ENCODE peak calls at places on chromosomes 6 and 20, in ten cellular contexts. D is epithelial cell of esophagus; P is adipocyte; T is activated naive CD4-positive, alpha-beta T cell; Y is activated CD4-positive, alpha-beta T cell treated with anti-CD3 and anti-CD28 coated beads, Interleukin-2, amount 10 ng/mL, durations not matched to agents 7 days and 5 days; F is activated T-cell treated with anti-CD3 and anti-CD28 coated beads, Interleukin-2, amount 50 U/mL, for 4 hours; G is Ammon's horn; H is Jurkat, Clone E6-1; X is EL; A is amniotic stem cell. K is an unnamed sample.

GRCh38 chr6:18147160-18147559 is 7.7 kb downstream of the TPMT start:
- DNase-seq in X (peak; percentile 65), H (no peak), Y (no peak), D (peak; percentile 77), G (no peak), F (no peak), A (no peak), T (no peak), P (peak; percentile 37), K (no peak)

GRCh38 chr6:104941694-104942177 is 15.2 kb upstream of the LIN28B start:
- DNase-seq in Y (no peak), F (no peak), P (no peak), X (no peak), G (no peak), D (no peak), H (no peak), A (no peak), T (no peak), K (no peak)

GRCh38 chr6:91435630-91436029 is 848.8 kb upstream of the MAP3K7 start:
- DNase-seq in A (no peak), G (no peak), Y (no peak), H (no peak), D (peak; percentile 6), F (no peak), X (no peak), P (no peak), T (no peak), K (no peak)

GRCh38 chr6:31737315-31738047 is 1.2 kb upstream of the CLIC1 start:
- DNase-seq in X (no peak), H (peak; percentile 67), G (no peak), Y (peak; percentile 39), A (no peak), P (no peak), F (no peak), T (no peak), D (no peak), K (peak; percentile 45)

GRCh38 chr6:28982476-28983266 is 22.4 kb downstream of the ZNF311 start:
- DNase-seq in T (no peak), P (peak; percentile 74), D (peak; percentile 69), X (peak; percentile 74), Y (peak; percentile 31), H (peak; percentile 60), F (no peak), G (peak; percentile 53), A (no peak), K (peak; percentile 63)

GRCh38 chr6:44779130-44779826 is 391.8 kb downstream of the CDC5L start:
- DNase-seq in G (peak; percentile 66), X (no peak), D (no peak), Y (no peak), P (no peak), T (no peak), H (no peak), F (no peak), A (no peak), K (peak; percentile 78)

GRCh38 chr6:106910999-106911949 is 63.3 kb downstream of the CD24 start:
- DNase-seq in H (no peak), A (no peak), X (no peak), P (no peak), F (no peak), G (no peak), T (no peak), D (peak; percentile 52), Y (no peak), K (no peak)

GRCh38 chr20:34834459-34834893 is 9.0 kb upstream of the NCOA6 start:
- DNase-seq in F (no peak), A (no peak), Y (no peak), T (no peak), P (peak; percentile 82), G (no peak), D (peak; percentile 47), H (peak; percentile 35), X (peak; percentile 42), K (peak; percentile 40)

GRCh38 chr20:49979030-49979832 is 3.5 kb upstream of the SNAI1 start:
- DNase-seq in T (peak; percentile 49), F (peak; percentile 65), A (no peak), P (peak; percentile 61), G (peak; percentile 54), Y (peak; percentile 59), X (peak; percentile 44), H (peak; percentile 33), D (no peak), K (peak; percentile 49)

GRCh38 chr20:38369387-38369786 is 23.1 kb downstream of the LBP start:
- DNase-seq in D (no peak), A (no peak), P (no peak), X (peak; percentile 13), Y (no peak), G (no peak), T (no peak), H (peak; percentile 27), F (no peak), K (peak; percentile 7)

GRCh38 chr20:62413025-62413580 is 6.0 kb upstream of the CABLES2 start:
- DNase-seq in T (no peak), A (no peak), D (no peak), X (no peak), G (no peak), P (no peak), F (no peak), Y (no peak), H (no peak), K (no peak)

GRCh38 chr6:154252676-154253075 is 103.9 kb downstream of the IPCEF1 start:
- DNase-seq in F (no peak), H (no peak), G (no peak), T (no peak), X (no peak), A (no peak), Y (no peak), D (no peak), P (no peak), K (no peak)

GRCh38 chr6:107625264-107625663 is 135.3 kb downstream of the SOBP start:
- DNase-seq in X (no peak), Y (no peak), T (no peak), G (no peak), H (no peak), D (no peak), A (no peak), F (no peak), P (no peak), K (no peak)